ENCODE peak calls at places on chromosomes 3 and 15, in five cellular contexts. T, O, N, Q and K are unnamed samples.

GRCh38 chr3:185042357-185042756 is 110.5 kb downstream of the C3orf70 start:
- DNase-seq in T (no peak), Q (no peak), O (no peak), N (no peak), K (no peak)

GRCh38 chr3:191889781-191890180 is 428.8 kb downstream of the PYDC2 start:
- DNase-seq in O (no peak), N (no peak), Q (no peak), T (no peak), K (no peak)

GRCh38 chr15:60128000-60128376 is 123.9 kb downstream of the FOXB1 start:
- DNase-seq in T (no peak), O (no peak), Q (peak; percentile 63), N (no peak), K (no peak)

GRCh38 chr15:91942676-91943417 is 89.3 kb downstream of the SLCO3A1 start:
- DNase-seq in Q (peak; percentile 94), N (peak; percentile 27), O (peak; percentile 74), T (peak; percentile 75), K (peak; percentile 96)

GRCh38 chr3:31343075-31343474 is 189.7 kb upstream of the STT3B start:
- DNase-seq in N (no peak), T (no peak), Q (no peak), O (no peak), K (no peak)

GRCh38 chr3:150755902-150756301 is 7.1 kb downstream of the SIAH2 start:
- DNase-seq in T (no peak), Q (no peak), O (no peak), N (no peak), K (no peak)

GRCh38 chr3:175199961-175200360 is 340.8 kb downstream of the NAALADL2 start:
- DNase-seq in N (no peak), Q (no peak), T (no peak), O (no peak), K (no peak)

GRCh38 chr3:138082992-138083386 is 32.4 kb downstream of the DZIP1L start:
- DNase-seq in T (no peak), Q (no peak), N (no peak), O (no peak), K (no peak)

GRCh38 chr3:31364188-31364587 is 168.5 kb upstream of the STT3B start:
- DNase-seq in N (no peak), Q (no peak), T (no peak), O (no peak), K (no peak)

GRCh38 chr3:187264946-187265345 is 26.6 kb downstream of the MASP1 start:
- DNase-seq in T (no peak), N (no peak), Q (no peak), O (no peak), K (no peak)

GRCh38 chr15:97706059-97706458 is 254.4 kb upstream of the ARRDC4 start:
- DNase-seq in N (no peak), Q (no peak), T (no peak), O (no peak), K (no peak)

GRCh38 chr15:60682615-60683014 is 203.7 kb upstream of the ICE2 start:
- DNase-seq in Q (no peak), T (peak; percentile 32), N (no peak), O (no peak), K (no peak)

GRCh38 chr3:13764161-13764560 is 115.7 kb downstream of the WNT7A start:
- DNase-seq in T (no peak), N (no peak), O (no peak), Q (no peak), K (peak; percentile 67)

GRCh38 chr15:35023794-35024193 is 35.7 kb upstream of the ZNF770 start:
- DNase-seq in T (no peak), O (no peak), N (no peak), Q (no peak), K (no peak)

GRCh38 chr3:137770821-137771399 is 6.8 kb downstream of the SOX14 start:
- DNase-seq in N (no peak), O (no peak), T (no peak), Q (no peak), K (no peak)

GRCh38 chr15:87633471-87633870 is 623.1 kb downstream of the NTRK3 start:
- DNase-seq in O (no peak), Q (no peak), N (no peak), T (no peak), K (no peak)

GRCh38 chr3:170421147-170421641 is 2.5 kb downstream of the CLDN11 start:
- DNase-seq in Q (no peak), O (no peak), T (peak; percentile 38), N (peak; percentile 42), K (no peak)

GRCh38 chr15:68930268-68931022 is at the start of gene SPESP1:
- DNase-seq in Q (peak; percentile 80), N (no peak), T (peak; percentile 59), O (no peak), K (no peak)

GRCh38 chr15:33243393-33243792 is 48.9 kb upstream of the FMN1 start:
- DNase-seq in Q (no peak), O (no peak), N (no peak), T (no peak), K (no peak)

GRCh38 chr15:62783303-62783957 is 259.1 kb upstream of the TPM1 start:
- DNase-seq in N (no peak), T (peak; percentile 29), O (no peak), Q (no peak), K (no peak)

GRCh38 chr15:62782896-62783295 is 259.7 kb upstream of the TPM1 start:
- DNase-seq in N (no peak), T (no peak), Q (no peak), O (no peak), K (no peak)

GRCh38 chr15:62779041-62779810 is 263.3 kb upstream of the TPM1 start:
- DNase-seq in T (peak; percentile 61), Q (no peak), O (no peak), N (no peak), K (no peak)

GRCh38 chr15:62781081-62781497 is 261.5 kb upstream of the TPM1 start:
- DNase-seq in N (no peak), O (no peak), Q (no peak), T (no peak), K (no peak)

GRCh38 chr15:62782100-62782791 is 260.3 kb upstream of the TPM1 start:
- DNase-seq in O (peak; percentile 73), T (peak; percentile 76), N (peak; percentile 78), Q (peak; percentile 94), K (no peak)
- TF ChIP-seq POLR2A in O (no peak), T (no peak), N (no peak), Q (no peak), K (no peak)

GRCh38 chr3:193640728-193641127 is 47.7 kb downstream of the OPA1 start:
- DNase-seq in Q (no peak), T (no peak), N (no peak), O (no peak), K (no peak)

GRCh38 chr3:193650585-193650984 is 57.6 kb downstream of the OPA1 start:
- DNase-seq in T (no peak), Q (no peak), N (no peak), O (no peak), K (no peak)

GRCh38 chr3:193648542-193649076 is 55.6 kb downstream of the OPA1 start:
- DNase-seq in N (no peak), Q (no peak), T (no peak), O (no peak), K (no peak)

GRCh38 chr3:193641376-193641775 is 48.4 kb downstream of the OPA1 start:
- DNase-seq in T (no peak), Q (no peak), O (no peak), N (no peak), K (no peak)

GRCh38 chr3:193645806-193646205 is 52.8 kb downstream of the OPA1 start:
- DNase-seq in N (no peak), Q (no peak), O (no peak), T (no peak), K (no peak)
- H3K36me3 ChIP-seq in N (peaks cover 5% of the 10 kb centered on the region), Q (no peaks in the 10 kb centered on the region), O (no peaks in the 10 kb centered on the region), T (no peaks in the 10 kb centered on the region), K (peaks cover 57% of the 10 kb centered on the region)

DNA sequence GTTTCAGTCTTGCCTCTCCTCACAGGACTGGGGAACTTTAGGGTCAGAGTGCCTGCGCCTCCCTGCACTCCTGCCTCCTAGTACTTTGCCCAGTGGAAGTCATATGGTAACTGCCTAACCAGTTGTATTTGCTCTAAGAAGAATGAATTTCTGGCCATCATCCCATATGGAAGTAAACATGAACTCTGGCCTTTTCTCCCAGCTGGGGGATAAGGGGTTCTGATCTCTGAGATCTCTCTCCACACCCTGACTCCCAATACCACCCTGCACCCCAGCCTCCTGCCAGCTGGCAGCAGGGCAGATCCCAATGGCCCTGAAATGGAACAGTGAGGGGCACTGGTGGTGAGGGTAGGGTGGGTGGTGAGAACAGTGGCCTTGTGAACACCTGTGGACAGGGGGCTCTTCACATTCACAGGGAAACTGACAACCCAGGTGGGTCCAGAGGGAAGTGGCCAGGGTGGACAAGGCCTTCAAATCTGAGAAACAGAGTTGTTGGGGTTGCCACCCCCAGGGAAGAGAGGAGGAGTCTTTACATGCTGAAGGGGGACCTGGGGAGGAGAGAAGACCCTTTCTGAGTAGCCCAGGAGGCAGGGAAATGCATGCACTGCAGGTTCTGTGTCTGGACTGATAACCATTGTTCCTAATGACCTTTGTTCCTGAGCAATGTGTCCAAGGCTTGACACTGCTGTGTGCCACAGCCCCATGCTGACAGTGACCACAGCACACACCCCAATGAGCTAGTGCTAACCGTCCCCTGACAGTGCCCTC is 36.9 kb downstream of the RHCG start:
- DNase-seq in Q (no peak), O (no peak), T (no peak), N (peak; percentile 77), K (no peak)
- H3K27me3 ChIP-seq in Q (no peaks in the 10 kb centered on the region), O (no peaks in the 10 kb centered on the region), T (no peaks in the 10 kb centered on the region), N (no peaks in the 10 kb centered on the region), K (no peaks in the 10 kb centered on the region)

GRCh38 chr3:119293761-119294401 is at the start of gene ARHGAP31:
- DNase-seq in T (peak; percentile 63), N (peak; percentile 4), O (peak; percentile 55), Q (peak; percentile 86), K (no peak)
- TF ChIP-seq POLR2A in T (no peak), N (no peak), O (no peak), Q (peak; percentile 5), K (no peak)

GRCh38 chr3:16940769-16941683 is 56.3 kb downstream of the PLCL2 start:
- DNase-seq in Q (no peak), O (no peak), T (no peak), N (no peak), K (no peak)
- H3K36me3 ChIP-seq in Q (no peaks in the 10 kb centered on the region), O (no peaks in the 10 kb centered on the region), T (no peaks in the 10 kb centered on the region), N (no peaks in the 10 kb centered on the region), K (no peaks in the 10 kb centered on the region)

DNA sequence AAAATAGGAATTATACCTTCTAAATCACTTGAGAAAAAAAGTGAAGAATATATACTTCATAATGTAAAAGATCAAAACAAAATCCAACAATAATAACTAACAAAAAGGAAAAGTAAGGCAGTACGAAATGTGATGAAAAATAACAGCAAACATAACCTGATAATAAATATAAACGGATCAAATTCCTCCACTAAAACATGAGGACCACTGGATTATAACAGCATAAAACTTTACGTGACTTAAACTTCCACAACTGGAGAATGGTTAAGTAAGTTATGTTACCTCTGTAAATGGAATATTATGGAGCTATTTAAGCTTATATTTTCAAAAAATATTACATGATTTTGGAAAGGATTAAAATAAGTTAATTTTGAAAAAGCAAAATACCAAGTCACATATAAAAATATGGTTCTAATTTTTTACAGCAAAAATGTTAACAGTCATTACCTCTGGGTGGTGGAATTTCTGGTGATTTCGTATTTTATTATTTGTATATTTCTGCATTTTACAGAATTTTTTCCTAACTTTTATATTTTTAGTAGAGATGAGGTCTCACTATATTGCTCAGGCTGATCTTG is 7.0 kb downstream of the SLC6A20 start:
- DNase-seq in Q (no peak), O (no peak), N (no peak), T (no peak), K (no peak)
- H3K27me3 ChIP-seq in Q (peaks cover 7% of the 10 kb centered on the region), O (no peaks in the 10 kb centered on the region), N (peaks cover 43% of the 10 kb centered on the region), T (no peaks in the 10 kb centered on the region), K (no peaks in the 10 kb centered on the region)

GRCh38 chr3:50616770-50617095 is 218 bp upstream of the MAPKAPK3 start:
- DNase-seq in O (peak; percentile 93), T (peak; percentile 93), N (peak; percentile 83), Q (peak; percentile 97), K (no peak)
- TF ChIP-seq POLR2A in O (peak; percentile 44), T (peak; percentile 51), N (no peak), Q (no peak), K (peak; percentile 41)

GRCh38 chr3:11825271-11825670 is 21.4 kb downstream of the TAMM41 start:
- DNase-seq in T (no peak), Q (no peak), O (no peak), N (no peak), K (no peak)
- H3K36me3 ChIP-seq in T (no peaks in the 10 kb centered on the region), Q (peaks cover 20% of the 10 kb centered on the region), O (no peaks in the 10 kb centered on the region), N (peaks cover 16% of the 10 kb centered on the region), K (peaks cover 34% of the 10 kb centered on the region)